ENCODE peak calls at places on chromosomes 11 and 22, in four cellular contexts. One of them, this sample, is unnamed.

GRCh38 chr11:67640021-67640757 is 626 bp upstream of the TBX10 start:
- DNase-seq in IMR-90: peak; percentile 33
- DNase-seq in H1: no peak
- DNase-seq in mesendoderm: peak; percentile 75
- DNase-seq in this sample: peak; percentile 84

GRCh38 chr22:31800065-31800464 is 46.2 kb downstream of the DEPDC5 start:
- DNase-seq in IMR-90: peak; percentile 78
- DNase-seq in H1: no peak
- DNase-seq in mesendoderm: peak; percentile 45
- DNase-seq in this sample: no peak

GRCh38 chr11:79441159-79441875 is 487 bp upstream of the TENM4 start:
- DNase-seq in IMR-90: peak; percentile 58
- DNase-seq in H1: no peak
- DNase-seq in mesendoderm: peak; percentile 91
- DNase-seq in this sample: peak; percentile 35

GRCh38 chr11:122900803-122901202 is 18.2 kb downstream of the JHY start:
- DNase-seq in IMR-90: peak; percentile 28
- DNase-seq in H1: no peak
- DNase-seq in mesendoderm: no peak
- DNase-seq in this sample: no peak

GRCh38 chr11:72243567-72244316 is at the start of gene PHOX2A:
- DNase-seq in IMR-90: no peak
- DNase-seq in H1: no peak
- DNase-seq in mesendoderm: no peak
- DNase-seq in this sample: peak; percentile 65

GRCh38 chr11:102666331-102666957 is 39.1 kb downstream of the MMP27 start:
- DNase-seq in IMR-90: peak; percentile 60
- DNase-seq in H1: no peak
- DNase-seq in mesendoderm: peak; percentile 67
- DNase-seq in this sample: no peak

GRCh38 chr22:20583471-20583922 is 76.1 kb downstream of the MED15 start:
- DNase-seq in IMR-90: no peak
- DNase-seq in H1: no peak
- DNase-seq in mesendoderm: peak; percentile 44
- DNase-seq in this sample: peak; percentile 46

GRCh38 chr11:69055598-69056516 is 7.1 kb downstream of the TPCN2 start:
- DNase-seq in IMR-90: no peak
- DNase-seq in H1: no peak
- DNase-seq in mesendoderm: no peak
- DNase-seq in this sample: no peak

GRCh38 chr11:36278531-36279245 is 10.5 kb downstream of the COMMD9 start:
- DNase-seq in IMR-90: peak; percentile 47
- DNase-seq in H1: no peak
- DNase-seq in mesendoderm: peak; percentile 18
- DNase-seq in this sample: no peak

GRCh38 chr11:74672956-74673895 is 58.0 kb downstream of the CHRDL2 start:
- DNase-seq in IMR-90: peak; percentile 100
- DNase-seq in H1: no peak
- DNase-seq in mesendoderm: no peak
- DNase-seq in this sample: no peak

GRCh38 chr11:125167954-125168821 is 3.6 kb downstream of the PKNOX2 start:
- DNase-seq in IMR-90: peak; percentile 88
- DNase-seq in H1: no peak
- DNase-seq in mesendoderm: peak; percentile 40
- DNase-seq in this sample: no peak

GRCh38 chr22:39422101-39422500 is 22.5 kb downstream of the TAB1 start:
- DNase-seq in IMR-90: no peak
- DNase-seq in H1: no peak
- DNase-seq in mesendoderm: no peak
- DNase-seq in this sample: no peak

GRCh38 chr22:32764330-32765116 is 37.0 kb upstream of the TIMP3 start:
- DNase-seq in IMR-90: peak; percentile 96
- DNase-seq in H1: no peak
- DNase-seq in mesendoderm: peak; percentile 79
- DNase-seq in this sample: no peak

GRCh38 chr11:5592615-5593014 is 3.8 kb upstream of the TRIM6 start:
- DNase-seq in IMR-90: no peak
- DNase-seq in H1: no peak
- DNase-seq in mesendoderm: no peak
- DNase-seq in this sample: no peak

GRCh38 chr11:35343033-35343598 is 76.2 kb downstream of the SLC1A2 start:
- DNase-seq in IMR-90: no peak
- DNase-seq in H1: no peak
- DNase-seq in mesendoderm: no peak
- DNase-seq in this sample: no peak

GRCh38 chr11:117143390-117143789 is 697 bp upstream of the PAFAH1B2 start:
- DNase-seq in IMR-90: peak; percentile 59
- DNase-seq in H1: no peak
- DNase-seq in mesendoderm: peak; percentile 56
- DNase-seq in this sample: no peak

GRCh38 chr11:117143871-117144476 is at the start of gene PAFAH1B2:
- DNase-seq in IMR-90: peak; percentile 90
- DNase-seq in H1: peak; percentile 76
- DNase-seq in mesendoderm: peak; percentile 96
- DNase-seq in this sample: peak; percentile 96

GRCh38 chr11:117144477-117145392 is 648 bp downstream of the PAFAH1B2 start:
- DNase-seq in IMR-90: peak; percentile 86
- DNase-seq in H1: no peak
- DNase-seq in mesendoderm: peak; percentile 51
- DNase-seq in this sample: no peak

GRCh38 chr11:117145393-117145761 is 1.3 kb downstream of the PAFAH1B2 start:
- DNase-seq in IMR-90: peak; percentile 32
- DNase-seq in H1: no peak
- DNase-seq in mesendoderm: peak; percentile 46
- DNase-seq in this sample: no peak

DNA sequence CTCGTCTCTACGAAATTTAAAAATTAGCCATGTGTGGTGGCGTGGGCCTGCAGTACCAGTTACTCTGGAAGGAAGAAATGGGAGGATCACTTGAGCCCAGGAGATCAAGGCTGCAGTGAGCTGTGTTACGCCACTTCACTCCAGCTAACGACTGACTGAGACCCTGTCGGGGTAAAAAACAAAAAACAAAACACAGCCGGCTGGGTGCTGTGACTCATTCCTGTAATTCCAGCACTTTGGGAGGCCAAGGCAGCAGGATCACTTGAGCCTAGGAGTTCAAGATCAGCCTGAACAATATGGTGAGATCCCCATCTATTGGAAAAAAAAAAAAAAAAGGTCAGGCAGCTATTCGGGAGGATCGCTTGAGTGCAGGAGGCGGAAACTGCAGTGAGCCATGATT is 2.4 kb downstream of the PAFAH1B2 start:
- DNase-seq in IMR-90: peak; percentile 53
- DNase-seq in H1: no peak
- DNase-seq in mesendoderm: peak; percentile 64
- DNase-seq in this sample: no peak
- H3K4ac ChIP-seq in IMR-90: peak overlapping the region; percentile 55
- H3K4ac ChIP-seq in H1: no peak overlapping the region
- H3K4ac ChIP-seq in mesendoderm: no peak overlapping the region
- H3K4ac ChIP-seq in this sample: no peak overlapping the region

GRCh38 chr11:12834630-12835029 is 160.4 kb downstream of the TEAD1 start:
- DNase-seq in IMR-90: no peak
- DNase-seq in H1: no peak
- DNase-seq in mesendoderm: no peak
- DNase-seq in this sample: no peak
- H3K56ac ChIP-seq in IMR-90: no peak overlapping the region
- H3K56ac ChIP-seq in H1: no peak overlapping the region
- H3K56ac ChIP-seq in mesendoderm: no peak overlapping the region
- H3K56ac ChIP-seq in this sample: no peak overlapping the region

GRCh38 chr11:45321669-45322068 is 35.5 kb upstream of the SYT13 start:
- DNase-seq in IMR-90: no peak
- DNase-seq in H1: no peak
- DNase-seq in mesendoderm: no peak
- DNase-seq in this sample: no peak
- H3K4ac ChIP-seq in IMR-90: no peak overlapping the region
- H3K4ac ChIP-seq in H1: no peak overlapping the region
- H3K4ac ChIP-seq in mesendoderm: no peak overlapping the region
- H3K4ac ChIP-seq in this sample: no peak overlapping the region

DNA sequence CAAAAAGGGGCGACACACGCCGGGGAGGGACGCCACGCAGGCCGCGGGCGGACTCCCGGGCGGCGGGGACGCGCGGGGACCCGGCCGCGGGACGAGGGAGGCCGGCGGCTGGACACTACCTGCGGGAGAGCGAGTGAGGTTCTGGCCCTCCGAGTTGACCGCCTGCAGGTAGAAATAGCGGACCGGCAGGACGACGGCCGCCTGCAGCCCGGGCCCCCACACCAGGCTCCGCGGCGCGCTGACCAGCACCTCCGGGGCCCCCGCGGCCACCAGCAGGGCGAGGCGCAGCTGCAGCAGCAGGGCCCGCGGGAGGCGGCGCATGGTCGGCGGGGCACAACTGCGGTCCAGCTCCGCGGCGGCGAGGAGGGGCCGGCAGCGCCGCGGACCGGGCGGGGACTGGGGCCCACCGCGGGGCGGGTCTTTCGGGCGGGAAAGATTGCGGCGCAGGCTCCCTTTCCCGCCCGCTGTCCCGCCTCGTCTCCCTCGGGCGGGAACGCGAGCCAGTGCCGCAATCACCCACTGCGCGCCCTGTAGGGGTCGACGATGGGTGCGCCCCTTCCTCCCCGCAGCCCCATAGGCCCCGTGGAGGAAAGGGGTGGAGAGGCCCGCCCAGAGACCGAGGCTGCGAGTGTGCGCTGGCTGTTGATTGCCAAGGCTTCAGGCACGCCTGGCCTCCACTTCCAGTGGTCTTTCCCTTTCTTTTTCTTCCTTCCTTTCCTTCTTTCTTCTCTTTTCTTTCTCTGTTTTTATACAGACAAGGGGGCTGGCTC is at the start of gene POGLUT3:
- DNase-seq in IMR-90: peak; percentile 49
- DNase-seq in H1: peak; percentile 19
- DNase-seq in mesendoderm: peak; percentile 68
- DNase-seq in this sample: peak; percentile 56
- H3K56ac ChIP-seq in IMR-90: peak within 1 kb of the TSS; percentile 92
- H3K56ac ChIP-seq in H1: no peak within 1 kb of the TSS
- H3K56ac ChIP-seq in mesendoderm: peak within 1 kb of the TSS; percentile 92
- H3K56ac ChIP-seq in this sample: no peak within 1 kb of the TSS

DNA sequence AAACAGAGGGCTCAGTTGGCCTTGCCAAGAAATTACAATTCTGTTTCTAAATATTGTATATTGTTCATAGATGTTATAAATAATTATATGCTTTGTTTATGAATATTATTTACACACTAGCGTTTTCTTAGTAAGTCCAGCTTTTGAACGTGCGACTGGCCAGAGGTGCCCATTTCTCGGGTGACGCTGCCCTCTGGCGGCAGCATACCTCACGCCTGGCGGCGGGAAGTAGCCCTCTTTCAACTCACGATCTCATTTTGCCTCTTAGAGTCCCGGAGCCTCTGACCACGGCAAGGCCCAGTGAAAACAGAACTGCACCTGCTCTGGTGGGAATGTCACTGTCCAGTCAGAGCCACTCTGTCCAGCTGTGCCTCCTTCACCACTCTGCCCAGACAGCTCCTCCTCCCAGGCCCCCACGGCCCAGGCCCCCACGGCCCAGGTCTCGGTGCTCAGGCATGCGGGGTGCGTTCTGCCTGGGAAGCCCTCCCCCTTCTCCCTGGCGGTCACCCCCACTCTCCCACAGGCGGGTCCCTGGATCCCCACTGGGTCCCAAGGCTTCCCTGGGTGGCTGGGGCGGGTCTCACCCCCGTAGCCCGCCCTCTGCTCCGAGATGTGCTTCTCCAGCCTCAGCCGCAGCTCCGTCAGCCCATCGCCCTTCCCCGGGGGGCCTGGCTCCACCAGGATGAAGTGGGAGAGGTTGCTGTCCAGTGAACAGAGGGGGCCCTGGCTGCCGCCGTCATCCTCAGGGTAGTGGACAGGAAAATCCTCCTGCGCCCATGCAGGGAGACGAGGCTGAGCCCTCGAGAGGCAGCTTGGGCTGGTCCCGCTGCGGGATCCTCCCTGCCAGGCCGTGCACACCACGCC is 19.3 kb downstream of the TSSC4 start:
- DNase-seq in IMR-90: peak; percentile 72
- DNase-seq in H1: no peak
- DNase-seq in mesendoderm: peak; percentile 67
- DNase-seq in this sample: peak; percentile 81
- H3K4ac ChIP-seq in IMR-90: no peak overlapping the region
- H3K4ac ChIP-seq in H1: no peak overlapping the region
- H3K4ac ChIP-seq in mesendoderm: no peak overlapping the region
- H3K4ac ChIP-seq in this sample: no peak overlapping the region

DNA sequence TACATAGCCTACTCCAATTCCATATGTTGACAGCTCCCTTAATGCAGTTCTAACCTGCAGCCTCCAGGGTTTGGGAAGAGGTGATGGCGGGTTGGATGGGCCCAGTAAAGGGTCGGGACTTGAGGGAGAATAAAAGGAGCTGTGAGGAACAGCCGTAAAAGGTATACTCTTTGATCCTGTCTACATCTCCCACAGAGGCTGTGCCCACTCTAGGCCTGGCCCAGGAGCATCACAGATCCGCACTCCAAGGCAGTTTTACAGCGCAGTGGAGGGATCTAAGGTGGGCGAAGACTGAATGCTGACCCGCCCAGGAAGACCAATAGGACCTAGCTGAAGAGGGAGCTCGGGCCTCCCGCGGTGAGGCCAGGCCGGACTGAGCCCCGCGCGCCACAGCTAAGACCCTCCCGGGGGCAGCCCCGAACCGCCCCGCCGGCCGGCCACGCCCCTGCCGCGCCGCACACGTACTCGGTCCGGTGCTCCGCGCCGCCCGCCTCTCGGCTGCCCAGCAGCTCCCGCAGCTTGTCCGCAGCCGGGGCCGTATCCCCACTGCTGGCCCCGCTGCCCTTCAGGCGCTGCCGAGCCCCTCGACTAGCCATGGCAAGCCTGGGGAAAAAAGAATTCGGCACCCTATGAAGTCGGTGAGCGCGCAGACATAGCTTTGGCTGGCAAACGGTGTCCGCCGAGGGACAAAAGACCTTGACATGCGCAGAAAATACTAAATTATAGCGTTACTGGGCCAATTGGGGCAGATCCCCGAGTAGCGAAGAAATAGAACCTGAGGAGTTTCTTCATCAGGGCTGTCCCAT is at the start of gene ALG9:
- DNase-seq in IMR-90: peak; percentile 82
- DNase-seq in H1: peak; percentile 31
- DNase-seq in mesendoderm: peak; percentile 90
- DNase-seq in this sample: peak; percentile 81
- H3K56ac ChIP-seq in IMR-90: peak within 1 kb of the TSS; percentile 86
- H3K56ac ChIP-seq in H1: peak within 1 kb of the TSS; percentile 56
- H3K56ac ChIP-seq in mesendoderm: peak within 1 kb of the TSS; percentile 93
- H3K56ac ChIP-seq in this sample: no peak within 1 kb of the TSS

DNA sequence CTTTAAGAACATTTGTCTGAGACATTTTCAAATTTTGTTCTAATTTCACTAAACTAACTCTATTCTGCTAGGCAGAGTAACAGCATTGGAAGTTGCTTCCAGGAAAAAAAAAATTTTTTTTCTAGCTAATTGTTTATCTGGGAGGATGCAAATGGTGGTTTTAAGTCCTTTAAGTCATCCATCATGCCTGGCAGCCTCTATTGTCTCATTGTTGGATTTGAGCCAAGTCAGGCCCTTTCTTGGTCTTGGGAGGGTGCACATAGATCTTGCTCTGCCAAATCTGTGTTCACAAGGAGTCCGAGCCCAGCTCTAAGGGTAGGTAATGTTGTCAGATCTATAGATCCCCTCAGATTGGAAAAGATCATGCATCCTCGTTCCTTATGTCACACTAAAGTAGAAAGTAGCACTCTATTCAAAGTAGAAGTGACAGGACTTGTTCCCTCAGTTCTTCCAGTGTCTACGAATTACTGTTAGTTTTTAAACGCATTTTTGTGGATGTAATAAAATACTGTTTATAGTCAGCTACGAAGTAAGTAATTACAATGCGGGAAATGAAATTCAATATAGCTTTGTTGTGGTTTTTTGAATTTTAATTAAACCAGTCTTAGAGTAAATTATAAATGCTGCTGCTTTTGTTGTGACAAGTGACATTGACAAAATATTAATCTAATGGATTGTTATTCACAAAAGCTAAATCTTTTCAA is 166.0 kb upstream of the RASSF10 start:
- DNase-seq in IMR-90: no peak
- DNase-seq in H1: no peak
- DNase-seq in mesendoderm: no peak
- DNase-seq in this sample: no peak
- H3K4ac ChIP-seq in IMR-90: no peak overlapping the region
- H3K4ac ChIP-seq in H1: no peak overlapping the region
- H3K4ac ChIP-seq in mesendoderm: no peak overlapping the region
- H3K4ac ChIP-seq in this sample: no peak overlapping the region

This sample was measured in H9.